ENCODE peak calls at places on chromosomes 12 and 14, in four cellular contexts. H is right lobe of liver, E is stomach, T is H54. L is an unnamed sample.
A peak's percentile ranks its signal among the peaks of the same experiment; 100 is the strongest.

GRCh38 chr12:5204271-5204670 is 160.6 kb downstream of the KCNA5 start:
- DNase-seq in H (no peak), E (no peak), T (no peak), L (no peak)

GRCh38 chr14:32561520-32561919 is 232.4 kb downstream of the AKAP6 start:
- DNase-seq in H (no peak), E (no peak), T (peak; percentile 22), L (no peak)

GRCh38 chr14:99380402-99380801 is 100.3 kb downstream of the SETD3 start:
- DNase-seq in H (peak; percentile 22), E (no peak), T (no peak), L (no peak)

GRCh38 chr12:6773662-6774351 is 1.5 kb downstream of the LAG3 start:
- DNase-seq in H (no peak), E (no peak), T (no peak), L (no peak)

GRCh38 chr14:86574026-86574777 is 1044.3 kb downstream of the FLRT2 start:
- DNase-seq in H (no peak), E (no peak), T (no peak), L (no peak)

GRCh38 chr12:58105225-58106119 is 164.1 kb downstream of the ATP23 start:
- DNase-seq in H (no peak), E (no peak), T (no peak), L (no peak)

GRCh38 chr12:80493466-80493865 is 49.4 kb downstream of the PTPRQ start:
- DNase-seq in H (no peak), E (no peak), T (no peak), L (no peak)

GRCh38 chr14:33435911-33436310 is 497.2 kb downstream of the NPAS3 start:
- DNase-seq in H (no peak), E (no peak), T (peak; percentile 26), L (no peak)

GRCh38 chr12:88111074-88111652 is 30.7 kb downstream of the CEP290 start:
- DNase-seq in H (no peak), E (no peak), T (peak; percentile 1), L (no peak)

GRCh38 chr12:79645235-79645630 is 45.5 kb downstream of the PAWR start:
- DNase-seq in H (no peak), E (no peak), T (no peak), L (no peak)

GRCh38 chr12:263574-263973 is 938 bp upstream of the SLC6A13 start:
- DNase-seq in H (no peak), E (no peak), T (no peak), L (no peak)

GRCh38 chr14:86852530-86852929 is 1140.5 kb downstream of the GALC start:
- DNase-seq in H (no peak), E (no peak), T (no peak), L (no peak)

GRCh38 chr14:105019861-105020814 is 745 bp downstream of the CDCA4 start:
- DNase-seq in H (no peak), E (peak; percentile 39), T (no peak), L (no peak)

GRCh38 chr12:94172973-94173372 is 24.6 kb downstream of the PLXNC1 start:
- DNase-seq in H (no peak), E (peak; percentile 27), T (no peak), L (no peak)
- TF ChIP-seq POLR2A in H (no peak), E (no peak), T (no peak), L (no peak)

DNA sequence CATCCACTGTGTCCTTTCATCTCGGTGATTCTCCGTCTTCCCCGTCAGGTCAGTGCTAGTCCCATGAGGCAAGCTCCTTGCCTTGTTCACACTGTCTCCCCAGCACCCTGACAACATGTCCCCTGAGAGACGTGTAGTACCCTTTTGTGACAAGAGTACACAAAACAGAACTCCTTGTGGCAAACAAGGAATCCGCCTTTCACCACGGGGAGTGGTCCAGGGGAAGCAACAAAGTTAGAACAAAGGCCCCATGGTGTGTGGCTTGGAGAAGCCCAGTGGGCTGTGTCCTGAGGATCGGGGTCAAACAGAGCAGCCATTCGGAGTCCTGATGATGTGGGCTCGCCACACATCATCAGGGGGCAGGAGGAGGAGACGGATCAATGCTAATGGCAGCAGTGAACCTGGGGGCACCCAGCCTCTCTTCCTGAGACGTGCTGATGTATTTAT is 112.1 kb downstream of the DICER1 start:
- DNase-seq in H (no peak), E (peak; percentile 17), T (no peak), L (no peak)
- TF ChIP-seq POLR2A in H (no peak), E (no peak), T (no peak), L (no peak)

GRCh38 chr14:94129111-94129757 is at the start of gene IFI27L2:
- DNase-seq in H (no peak), E (peak; percentile 67), T (peak; percentile 88), L (peak; percentile 81)
- TF ChIP-seq POLR2A in H (no peak), E (no peak), T (peak; percentile 68), L (peak; percentile 61)

GRCh38 chr12:49264873-49265792 is at the start of gene TUBA1C:
- DNase-seq in H (peak; percentile 97), E (peak; percentile 95), T (peak; percentile 83), L (peak; percentile 98)
- TF ChIP-seq POLR2A in H (peak; percentile 80), E (no peak), T (peak; percentile 99), L (peak; percentile 99)

L was measured in GM12891.